ENCODE peak calls at places on chromosomes 6 and 20, in four cellular contexts. X is psoas muscle, T is colonic mucosa, K is gastrocnemius medialis. F is an unnamed sample.

GRCh38 chr6:2854394-2854982 is 12.8 kb upstream of the SERPINB1 start:
- DNase-seq in K (no peak), T (no peak), X (no peak), F (no peak)

GRCh38 chr20:32482251-32483220 is 102.6 kb downstream of the NOL4L start:
- DNase-seq in X (peak; percentile 56), K (no peak), T (peak; percentile 62), F (no peak)

GRCh38 chr6:24974182-24975171 is 38.7 kb upstream of the RIPOR2 start:
- DNase-seq in X (no peak), T (no peak), K (no peak), F (no peak)

GRCh38 chr6:148776321-148776966 is 29.6 kb downstream of the UST start:
- DNase-seq in X (no peak), T (no peak), K (no peak), F (no peak)

GRCh38 chr6:118660218-118660569 is 8.8 kb upstream of the CEP85L start:
- DNase-seq in T (no peak), K (peak; percentile 31), X (no peak), F (no peak)

GRCh38 chr20:58897493-58897892 is 45.0 kb downstream of the GNAS start:
- DNase-seq in T (no peak), K (no peak), X (no peak), F (no peak)

GRCh38 chr20:4569882-4570281 is 151.8 kb upstream of the PRND start:
- DNase-seq in X (no peak), K (no peak), T (no peak), F (no peak)

GRCh38 chr6:34513628-34514027 is 42.5 kb downstream of the SPDEF start:
- DNase-seq in K (no peak), T (no peak), X (no peak), F (no peak)

GRCh38 chr20:9068232-9068781 is 580 bp upstream of the PLCB4 start:
- DNase-seq in T (peak; percentile 39), X (peak; percentile 31), K (no peak), F (peak; percentile 67)

GRCh38 chr6:75397806-75398465 is 95.7 kb downstream of the FILIP1 start:
- DNase-seq in K (no peak), X (no peak), T (no peak), F (no peak)

GRCh38 chr20:36988494-36988966 is 37.0 kb upstream of the SAMHD1 start:
- DNase-seq in T (no peak), X (no peak), K (no peak), F (no peak)

GRCh38 chr6:70967049-70967448 is 10.2 kb upstream of the B3GAT2 start:
- DNase-seq in X (no peak), T (no peak), K (no peak), F (no peak)

GRCh38 chr6:18186033-18186432 is 30.8 kb downstream of the KDM1B start:
- DNase-seq in K (no peak), T (no peak), X (no peak), F (no peak)

GRCh38 chr6:52598123-52598823 is 21.4 kb upstream of the TRAM2 start:
- DNase-seq in X (peak; percentile 62), T (peak; percentile 52), K (peak; percentile 40), F (peak; percentile 85)

GRCh38 chr6:122568865-122569264 is 41.3 kb upstream of the PKIB start:
- DNase-seq in X (no peak), K (no peak), T (peak; percentile 70), F (no peak)

GRCh38 chr20:45639687-45640086 is 8.6 kb upstream of the WFDC9 start:
- DNase-seq in X (no peak), K (no peak), T (no peak), F (no peak)

GRCh38 chr6:35562060-35562459 is 49.4 kb upstream of the TULP1 start:
- DNase-seq in X (no peak), K (peak; percentile 70), T (no peak), F (no peak)

GRCh38 chr6:129252377-129253071 is 369.6 kb downstream of the LAMA2 start:
- DNase-seq in T (no peak), K (no peak), X (no peak), F (no peak)

GRCh38 chr6:38871745-38872568 is 156.8 kb downstream of the DNAH8 start:
- DNase-seq in X (no peak), T (peak; percentile 43), K (no peak), F (no peak)

GRCh38 chr6:22236626-22237414 is 60.0 kb downstream of the PRL start:
- DNase-seq in X (peak; percentile 21), T (no peak), K (no peak), F (no peak)

GRCh38 chr6:56851541-56852248 is 103.2 kb upstream of the BEND6 start:
- DNase-seq in X (peak; percentile 22), K (no peak), T (no peak), F (peak; percentile 77)

GRCh38 chr6:168130168-168130651 is 51.2 kb upstream of the FRMD1 start:
- DNase-seq in X (no peak), T (peak; percentile 15), K (no peak), F (no peak)

GRCh38 chr6:72554761-72555221 is 67.1 kb upstream of the KCNQ5 start:
- DNase-seq in X (no peak), T (no peak), K (no peak), F (no peak)

GRCh38 chr6:25014806-25015560 is 79.2 kb upstream of the RIPOR2 start:
- DNase-seq in X (no peak), K (peak; percentile 34), T (no peak), F (no peak)

GRCh38 chr6:18076231-18076630 is 46.2 kb downstream of the NHLRC1 start:
- DNase-seq in X (no peak), K (no peak), T (no peak), F (no peak)

GRCh38 chr6:169723200-169723909 is 945 bp downstream of the PHF10 start:
- DNase-seq in K (peak; percentile 80), X (peak; percentile 87), T (peak; percentile 72), F (peak; percentile 88)

GRCh38 chr6:44003345-44004061 is 123.7 kb downstream of the MRPL14 start:
- DNase-seq in X (no peak), T (no peak), K (peak; percentile 49), F (no peak)

GRCh38 chr6:52155791-52156576 is 30.2 kb upstream of the IL17A start:
- DNase-seq in T (no peak), X (no peak), K (no peak), F (no peak)

GRCh38 chr20:49747707-49748524 is 34.2 kb upstream of the B4GALT5 start:
- DNase-seq in X (peak; percentile 95), K (peak; percentile 98), T (peak; percentile 43), F (peak; percentile 90)

GRCh38 chr20:18058661-18059467 is 1.1 kb upstream of the OVOL2 start:
- DNase-seq in K (no peak), T (peak; percentile 64), X (no peak), F (no peak)

GRCh38 chr6:106169517-106169916 is 83.4 kb downstream of the PRDM1 start:
- DNase-seq in K (no peak), T (no peak), X (no peak), F (no peak)

GRCh38 chr20:54643761-54644160 is 168.4 kb downstream of the DOK5 start:
- DNase-seq in X (no peak), T (no peak), K (no peak), F (no peak)

DNA sequence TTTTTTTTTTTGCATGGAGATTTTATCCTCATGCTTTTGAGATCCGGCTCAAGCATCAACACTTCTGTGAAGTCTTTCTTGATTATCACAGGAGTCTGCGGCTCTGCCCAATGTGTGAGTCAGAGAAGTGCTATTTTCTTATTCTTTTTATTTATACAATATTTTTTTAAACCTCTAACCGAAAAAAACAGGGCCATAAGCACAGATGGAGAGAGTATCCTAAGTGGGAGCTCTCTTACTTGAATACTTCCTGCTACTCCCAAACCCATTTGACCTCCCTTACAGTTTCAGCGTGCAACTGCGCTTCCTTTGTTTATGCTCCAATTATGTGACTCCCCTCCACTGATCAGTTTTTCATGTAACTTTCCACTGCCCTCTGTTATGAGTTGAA is 8.7 kb upstream of the ATXN1 start:
- DNase-seq in T (no peak), K (no peak), X (no peak), F (no peak)
- H3K4me1 ChIP-seq in T (peaks cover 14% of the 10 kb centered on the region), K (peaks cover 28% of the 10 kb centered on the region), X (peaks cover 37% of the 10 kb centered on the region), F (peaks cover 6% of the 10 kb centered on the region)

GRCh38 chr6:26019261-26019845 is 56.8 kb downstream of the TRIM38 start:
- DNase-seq in K (no peak), T (no peak), X (no peak), F (no peak)
- H3K4me3 ChIP-seq in K (no peak overlapping the region), T (no peak overlapping the region), X (no peak overlapping the region), F (no peak overlapping the region)

GRCh38 chr20:1617055-1617454 is 2.8 kb downstream of the SIRPB1 start:
- DNase-seq in K (no peak), T (no peak), X (no peak), F (no peak)
- H3K27ac ChIP-seq in K (no peak overlapping the region), T (no peak overlapping the region), X (no peak overlapping the region), F (no peak overlapping the region)

GRCh38 chr6:136527831-136528230 is 22.4 kb downstream of the MAP7 start:
- DNase-seq in X (no peak), K (no peak), T (no peak), F (no peak)

GRCh38 chr6:136524936-136525413 is 25.2 kb downstream of the MAP7 start:
- DNase-seq in T (no peak), X (no peak), K (no peak), F (no peak)

GRCh38 chr6:136525586-136526195 is 24.5 kb downstream of the MAP7 start:
- DNase-seq in K (no peak), T (no peak), X (no peak), F (no peak)

GRCh38 chr6:136526937-136527336 is 23.3 kb downstream of the MAP7 start:
- DNase-seq in T (no peak), K (no peak), X (no peak), F (no peak)

GRCh38 chr6:136526196-136526930 is 23.9 kb downstream of the MAP7 start:
- DNase-seq in K (no peak), T (peak; percentile 44), X (peak; percentile 30), F (no peak)
- H3K4me1 ChIP-seq in K (no peaks in the 10 kb centered on the region), T (no peaks in the 10 kb centered on the region), X (no peaks in the 10 kb centered on the region), F (no peaks in the 10 kb centered on the region)

GRCh38 chr20:53349730-53350129 is 243.9 kb downstream of the ZNF217 start:
- DNase-seq in K (no peak), T (no peak), X (no peak), F (no peak)

GRCh38 chr20:53355790-53356189 is 237.8 kb downstream of the ZNF217 start:
- DNase-seq in X (no peak), K (no peak), T (no peak), F (no peak)

GRCh38 chr20:53354314-53354713 is 239.3 kb downstream of the ZNF217 start:
- DNase-seq in X (no peak), K (no peak), T (no peak), F (no peak)

DNA sequence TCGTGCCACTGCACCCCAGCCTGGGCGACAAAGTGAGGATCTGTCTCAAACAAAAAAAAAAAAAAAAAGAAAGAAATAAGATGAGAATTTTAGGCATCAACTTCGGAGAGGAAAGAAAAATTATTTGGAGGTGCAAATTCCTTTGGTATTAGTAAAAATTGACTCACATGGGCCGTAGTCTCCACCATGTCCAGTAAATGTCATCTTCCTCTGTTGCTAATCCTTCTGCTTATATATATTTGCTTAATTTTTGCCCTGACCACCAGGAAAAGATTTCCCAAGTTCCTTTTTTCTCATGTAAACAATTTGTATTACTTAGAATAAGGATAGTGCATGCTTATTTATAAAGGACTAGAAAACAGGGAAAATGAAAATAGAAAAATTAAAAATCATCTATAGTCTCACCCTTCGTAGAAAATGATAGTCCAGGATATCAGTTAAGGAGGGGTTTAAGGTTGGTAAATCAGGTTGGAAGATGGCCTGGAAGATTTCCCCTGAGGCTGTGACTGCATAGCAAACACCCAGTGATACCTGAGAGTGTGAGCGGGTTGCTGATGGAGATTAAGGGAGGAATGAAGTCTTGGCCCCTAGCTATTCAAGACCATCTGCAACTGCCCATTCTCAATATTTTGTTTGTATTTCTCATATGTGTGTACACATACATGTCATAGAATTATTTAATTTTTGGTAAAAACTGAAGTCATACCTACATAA is 240.8 kb downstream of the ZNF217 start:
- DNase-seq in K (no peak), T (no peak), X (no peak), F (no peak)
- H3K4me3 ChIP-seq in K (no peak overlapping the region), T (no peak overlapping the region), X (no peak overlapping the region), F (no peak overlapping the region)

F was measured in ascending aorta.